ENCODE peak calls at places on chromosome 16, in ten cellular contexts. One of them, this sample, is unnamed.

GRCh38 chr16:14186007-14186953 is 115.2 kb downstream of the MRTFB start:
- DNase-seq in astrocyte of the spinal cord: peak; percentile 76
- DNase-seq in esophagus squamous epithelium: no peak
- DNase-seq in uterus: peak; percentile 51
- DNase-seq in bronchial epithelial cell: peak; percentile 26
- DNase-seq in HFF-Myc: peak; percentile 44
- DNase-seq in adrenal gland: no peak
- DNase-seq in fibroblast of villous mesenchyme: peak; percentile 79
- DNase-seq in cardiac fibroblast: peak; percentile 81
- DNase-seq in Jurkat, Clone E6-1: peak; percentile 55
- DNase-seq in this sample: peak; percentile 84

GRCh38 chr16:1923299-1924034 is 5.3 kb upstream of the HS3ST6 start:
- DNase-seq in esophagus squamous epithelium: no peak
- DNase-seq in astrocyte of the spinal cord: no peak
- DNase-seq in uterus: no peak
- DNase-seq in fibroblast of villous mesenchyme: peak; percentile 76
- DNase-seq in adrenal gland: no peak
- DNase-seq in bronchial epithelial cell: no peak
- DNase-seq in cardiac fibroblast: peak; percentile 49
- DNase-seq in HFF-Myc: peak; percentile 66
- DNase-seq in Jurkat, Clone E6-1: no peak
- DNase-seq in this sample: peak; percentile 20

GRCh38 chr16:51137097-51137496 is 14.0 kb downstream of the SALL1 start:
- DNase-seq in cardiac fibroblast: no peak
- DNase-seq in uterus: peak; percentile 49
- DNase-seq in esophagus squamous epithelium: no peak
- DNase-seq in adrenal gland: no peak
- DNase-seq in HFF-Myc: no peak
- DNase-seq in bronchial epithelial cell: no peak
- DNase-seq in astrocyte of the spinal cord: peak; percentile 47
- DNase-seq in Jurkat, Clone E6-1: no peak
- DNase-seq in fibroblast of villous mesenchyme: no peak
- DNase-seq in this sample: no peak

GRCh38 chr16:715448-716249 is 731 bp downstream of the METRN start:
- DNase-seq in cardiac fibroblast: peak; percentile 29
- DNase-seq in HFF-Myc: no peak
- DNase-seq in adrenal gland: no peak
- DNase-seq in bronchial epithelial cell: no peak
- DNase-seq in astrocyte of the spinal cord: no peak
- DNase-seq in esophagus squamous epithelium: no peak
- DNase-seq in fibroblast of villous mesenchyme: peak; percentile 27
- DNase-seq in Jurkat, Clone E6-1: no peak
- DNase-seq in uterus: no peak
- DNase-seq in this sample: no peak

GRCh38 chr16:27638833-27639587 is 89.1 kb downstream of the KATNIP start:
- DNase-seq in Jurkat, Clone E6-1: no peak
- DNase-seq in bronchial epithelial cell: peak; percentile 47
- DNase-seq in esophagus squamous epithelium: no peak
- DNase-seq in uterus: no peak
- DNase-seq in cardiac fibroblast: no peak
- DNase-seq in adrenal gland: no peak
- DNase-seq in HFF-Myc: no peak
- DNase-seq in astrocyte of the spinal cord: no peak
- DNase-seq in fibroblast of villous mesenchyme: no peak
- DNase-seq in this sample: no peak

GRCh38 chr16:75506567-75506966 is 11.3 kb upstream of the CHST6 start:
- DNase-seq in HFF-Myc: no peak
- DNase-seq in bronchial epithelial cell: peak; percentile 97
- DNase-seq in cardiac fibroblast: peak; percentile 90
- DNase-seq in uterus: no peak
- DNase-seq in fibroblast of villous mesenchyme: peak; percentile 82
- DNase-seq in astrocyte of the spinal cord: peak; percentile 69
- DNase-seq in esophagus squamous epithelium: no peak
- DNase-seq in adrenal gland: peak; percentile 39
- DNase-seq in Jurkat, Clone E6-1: no peak
- DNase-seq in this sample: peak; percentile 96

GRCh38 chr16:50093607-50094570 is 28.1 kb downstream of the HEATR3 start:
- DNase-seq in cardiac fibroblast: peak; percentile 24
- DNase-seq in HFF-Myc: no peak
- DNase-seq in adrenal gland: peak; percentile 78
- DNase-seq in astrocyte of the spinal cord: peak; percentile 59
- DNase-seq in bronchial epithelial cell: no peak
- DNase-seq in uterus: peak; percentile 56
- DNase-seq in esophagus squamous epithelium: peak; percentile 20
- DNase-seq in Jurkat, Clone E6-1: no peak
- DNase-seq in fibroblast of villous mesenchyme: peak; percentile 29
- DNase-seq in this sample: no peak

GRCh38 chr16:79316004-79316458 is 284.5 kb downstream of the MAF start:
- DNase-seq in adrenal gland: no peak
- DNase-seq in fibroblast of villous mesenchyme: no peak
- DNase-seq in Jurkat, Clone E6-1: no peak
- DNase-seq in astrocyte of the spinal cord: no peak
- DNase-seq in HFF-Myc: no peak
- DNase-seq in uterus: no peak
- DNase-seq in esophagus squamous epithelium: no peak
- DNase-seq in bronchial epithelial cell: no peak
- DNase-seq in cardiac fibroblast: no peak
- DNase-seq in this sample: no peak

GRCh38 chr16:49857423-49858181 is 1.7 kb upstream of the ZNF423 start:
- DNase-seq in adrenal gland: peak; percentile 61
- DNase-seq in uterus: peak; percentile 57
- DNase-seq in fibroblast of villous mesenchyme: peak; percentile 9
- DNase-seq in cardiac fibroblast: peak; percentile 77
- DNase-seq in astrocyte of the spinal cord: peak; percentile 49
- DNase-seq in bronchial epithelial cell: peak; percentile 13
- DNase-seq in HFF-Myc: no peak
- DNase-seq in Jurkat, Clone E6-1: peak; percentile 38
- DNase-seq in esophagus squamous epithelium: no peak
- DNase-seq in this sample: peak; percentile 69

GRCh38 chr16:87918866-87919680 is 17.3 kb downstream of the CA5A start:
- DNase-seq in fibroblast of villous mesenchyme: peak; percentile 32
- DNase-seq in adrenal gland: peak; percentile 70
- DNase-seq in cardiac fibroblast: no peak
- DNase-seq in uterus: peak; percentile 15
- DNase-seq in HFF-Myc: no peak
- DNase-seq in esophagus squamous epithelium: no peak
- DNase-seq in Jurkat, Clone E6-1: no peak
- DNase-seq in astrocyte of the spinal cord: no peak
- DNase-seq in bronchial epithelial cell: no peak
- DNase-seq in this sample: no peak

GRCh38 chr16:21599994-21600773 is 807 bp downstream of the METTL9 start:
- DNase-seq in cardiac fibroblast: peak; percentile 41
- DNase-seq in HFF-Myc: no peak
- DNase-seq in bronchial epithelial cell: peak; percentile 68
- DNase-seq in adrenal gland: no peak
- DNase-seq in uterus: no peak
- DNase-seq in fibroblast of villous mesenchyme: peak; percentile 69
- DNase-seq in esophagus squamous epithelium: no peak
- DNase-seq in Jurkat, Clone E6-1: no peak
- DNase-seq in astrocyte of the spinal cord: peak; percentile 20
- DNase-seq in this sample: peak; percentile 44

GRCh38 chr16:23072084-23072599 is 77.1 kb downstream of the USP31 start:
- DNase-seq in bronchial epithelial cell: peak; percentile 75
- DNase-seq in astrocyte of the spinal cord: peak; percentile 86
- DNase-seq in fibroblast of villous mesenchyme: peak; percentile 77
- DNase-seq in adrenal gland: peak; percentile 94
- DNase-seq in uterus: peak; percentile 83
- DNase-seq in Jurkat, Clone E6-1: no peak
- DNase-seq in cardiac fibroblast: peak; percentile 84
- DNase-seq in HFF-Myc: no peak
- DNase-seq in esophagus squamous epithelium: no peak
- DNase-seq in this sample: peak; percentile 77

GRCh38 chr16:89562027-89562599 is 1.6 kb downstream of the RPL13 start:
- DNase-seq in cardiac fibroblast: no peak
- DNase-seq in astrocyte of the spinal cord: no peak
- DNase-seq in esophagus squamous epithelium: no peak
- DNase-seq in adrenal gland: no peak
- DNase-seq in bronchial epithelial cell: no peak
- DNase-seq in uterus: no peak
- DNase-seq in fibroblast of villous mesenchyme: no peak
- DNase-seq in Jurkat, Clone E6-1: no peak
- DNase-seq in HFF-Myc: no peak
- DNase-seq in this sample: no peak

GRCh38 chr16:51971184-51971583 is 575.8 kb downstream of the TOX3 start:
- DNase-seq in astrocyte of the spinal cord: peak; percentile 5
- DNase-seq in bronchial epithelial cell: peak; percentile 48
- DNase-seq in uterus: no peak
- DNase-seq in Jurkat, Clone E6-1: no peak
- DNase-seq in esophagus squamous epithelium: no peak
- DNase-seq in HFF-Myc: no peak
- DNase-seq in cardiac fibroblast: peak; percentile 5
- DNase-seq in fibroblast of villous mesenchyme: peak; percentile 53
- DNase-seq in adrenal gland: peak; percentile 38
- DNase-seq in this sample: peak; percentile 29

GRCh38 chr16:51834131-51834530 is 683.1 kb upstream of the SALL1 start:
- DNase-seq in astrocyte of the spinal cord: no peak
- DNase-seq in esophagus squamous epithelium: no peak
- DNase-seq in cardiac fibroblast: peak; percentile 15
- DNase-seq in adrenal gland: no peak
- DNase-seq in bronchial epithelial cell: no peak
- DNase-seq in Jurkat, Clone E6-1: no peak
- DNase-seq in fibroblast of villous mesenchyme: peak; percentile 49
- DNase-seq in HFF-Myc: no peak
- DNase-seq in uterus: no peak
- DNase-seq in this sample: peak; percentile 35

GRCh38 chr16:69089091-69089912 is 16.2 kb upstream of the HAS3 start:
- DNase-seq in fibroblast of villous mesenchyme: no peak
- DNase-seq in HFF-Myc: no peak
- DNase-seq in esophagus squamous epithelium: no peak
- DNase-seq in cardiac fibroblast: no peak
- DNase-seq in uterus: no peak
- DNase-seq in adrenal gland: peak; percentile 71
- DNase-seq in bronchial epithelial cell: peak; percentile 74
- DNase-seq in astrocyte of the spinal cord: no peak
- DNase-seq in Jurkat, Clone E6-1: no peak
- DNase-seq in this sample: no peak

GRCh38 chr16:1991135-1991551 is 1.4 kb downstream of the SYNGR3 start:
- DNase-seq in uterus: no peak
- DNase-seq in bronchial epithelial cell: no peak
- DNase-seq in fibroblast of villous mesenchyme: no peak
- DNase-seq in astrocyte of the spinal cord: no peak
- DNase-seq in esophagus squamous epithelium: no peak
- DNase-seq in adrenal gland: no peak
- DNase-seq in HFF-Myc: no peak
- DNase-seq in cardiac fibroblast: no peak
- DNase-seq in Jurkat, Clone E6-1: no peak
- DNase-seq in this sample: no peak

GRCh38 chr16:71900336-71900735 is 5.0 kb downstream of the IST1 start:
- DNase-seq in astrocyte of the spinal cord: no peak
- DNase-seq in uterus: no peak
- DNase-seq in HFF-Myc: no peak
- DNase-seq in Jurkat, Clone E6-1: no peak
- DNase-seq in adrenal gland: no peak
- DNase-seq in cardiac fibroblast: peak; percentile 42
- DNase-seq in fibroblast of villous mesenchyme: peak; percentile 56
- DNase-seq in bronchial epithelial cell: no peak
- DNase-seq in esophagus squamous epithelium: no peak
- DNase-seq in this sample: peak; percentile 25
- H3K4me3 ChIP-seq in astrocyte of the spinal cord: no peak overlapping the region
- H3K4me3 ChIP-seq in uterus: no peak overlapping the region
- H3K4me3 ChIP-seq in HFF-Myc: no peak overlapping the region
- H3K4me3 ChIP-seq in Jurkat, Clone E6-1: no peak overlapping the region
- H3K4me3 ChIP-seq in adrenal gland: peak overlapping the region; percentile 21
- H3K4me3 ChIP-seq in cardiac fibroblast: no peak overlapping the region
- H3K4me3 ChIP-seq in fibroblast of villous mesenchyme: peak overlapping the region; percentile 4
- H3K4me3 ChIP-seq in bronchial epithelial cell: no peak overlapping the region
- H3K4me3 ChIP-seq in esophagus squamous epithelium: no peak overlapping the region
- H3K4me3 ChIP-seq in this sample: no peak overlapping the region

GRCh38 chr16:56936950-56937349 is 5.0 kb downstream of the HERPUD1 start:
- DNase-seq in cardiac fibroblast: no peak
- DNase-seq in astrocyte of the spinal cord: no peak
- DNase-seq in Jurkat, Clone E6-1: no peak
- DNase-seq in adrenal gland: no peak
- DNase-seq in HFF-Myc: no peak
- DNase-seq in fibroblast of villous mesenchyme: no peak
- DNase-seq in uterus: no peak
- DNase-seq in bronchial epithelial cell: no peak
- DNase-seq in esophagus squamous epithelium: no peak
- DNase-seq in this sample: no peak

GRCh38 chr16:56936491-56936890 is 4.5 kb downstream of the HERPUD1 start:
- DNase-seq in fibroblast of villous mesenchyme: peak; percentile 47
- DNase-seq in cardiac fibroblast: no peak
- DNase-seq in Jurkat, Clone E6-1: no peak
- DNase-seq in bronchial epithelial cell: no peak
- DNase-seq in esophagus squamous epithelium: no peak
- DNase-seq in astrocyte of the spinal cord: no peak
- DNase-seq in adrenal gland: no peak
- DNase-seq in HFF-Myc: no peak
- DNase-seq in uterus: no peak
- DNase-seq in this sample: no peak

GRCh38 chr16:56933266-56933619 is 1.3 kb downstream of the HERPUD1 start:
- DNase-seq in bronchial epithelial cell: no peak
- DNase-seq in esophagus squamous epithelium: no peak
- DNase-seq in uterus: no peak
- DNase-seq in adrenal gland: no peak
- DNase-seq in Jurkat, Clone E6-1: no peak
- DNase-seq in astrocyte of the spinal cord: no peak
- DNase-seq in HFF-Myc: no peak
- DNase-seq in cardiac fibroblast: no peak
- DNase-seq in fibroblast of villous mesenchyme: no peak
- DNase-seq in this sample: no peak

GRCh38 chr16:56933828-56934598 is 2.1 kb downstream of the HERPUD1 start:
- DNase-seq in astrocyte of the spinal cord: no peak
- DNase-seq in Jurkat, Clone E6-1: no peak
- DNase-seq in HFF-Myc: no peak
- DNase-seq in esophagus squamous epithelium: no peak
- DNase-seq in adrenal gland: no peak
- DNase-seq in fibroblast of villous mesenchyme: no peak
- DNase-seq in cardiac fibroblast: no peak
- DNase-seq in bronchial epithelial cell: no peak
- DNase-seq in uterus: no peak
- DNase-seq in this sample: no peak

GRCh38 chr16:56935201-56935600 is 3.3 kb downstream of the HERPUD1 start:
- DNase-seq in fibroblast of villous mesenchyme: no peak
- DNase-seq in Jurkat, Clone E6-1: no peak
- DNase-seq in bronchial epithelial cell: no peak
- DNase-seq in astrocyte of the spinal cord: no peak
- DNase-seq in uterus: no peak
- DNase-seq in esophagus squamous epithelium: no peak
- DNase-seq in HFF-Myc: no peak
- DNase-seq in adrenal gland: no peak
- DNase-seq in cardiac fibroblast: no peak
- DNase-seq in this sample: no peak
- H3K4me3 ChIP-seq in fibroblast of villous mesenchyme: peak overlapping the region; percentile 100
- H3K4me3 ChIP-seq in Jurkat, Clone E6-1: no peak overlapping the region
- H3K4me3 ChIP-seq in bronchial epithelial cell: no peak overlapping the region
- H3K4me3 ChIP-seq in astrocyte of the spinal cord: peak overlapping the region; percentile 95
- H3K4me3 ChIP-seq in uterus: peak overlapping the region; percentile 95
- H3K4me3 ChIP-seq in esophagus squamous epithelium: peak overlapping the region; percentile 90
- H3K4me3 ChIP-seq in HFF-Myc: peak overlapping the region; percentile 100
- H3K4me3 ChIP-seq in adrenal gland: peak overlapping the region; percentile 74
- H3K4me3 ChIP-seq in cardiac fibroblast: peak overlapping the region; percentile 96
- H3K4me3 ChIP-seq in this sample: peak overlapping the region; percentile 97

GRCh38 chr16:82995286-82995926 is 368.6 kb downstream of the CDH13 start:
- DNase-seq in adrenal gland: no peak
- DNase-seq in esophagus squamous epithelium: no peak
- DNase-seq in fibroblast of villous mesenchyme: peak; percentile 8
- DNase-seq in Jurkat, Clone E6-1: no peak
- DNase-seq in astrocyte of the spinal cord: no peak
- DNase-seq in cardiac fibroblast: no peak
- DNase-seq in HFF-Myc: peak; percentile 11
- DNase-seq in uterus: no peak
- DNase-seq in bronchial epithelial cell: no peak
- DNase-seq in this sample: no peak
- H3K4me3 ChIP-seq in adrenal gland: peak overlapping the region; percentile 39
- H3K4me3 ChIP-seq in esophagus squamous epithelium: no peak overlapping the region
- H3K4me3 ChIP-seq in fibroblast of villous mesenchyme: peak overlapping the region; percentile 53
- H3K4me3 ChIP-seq in Jurkat, Clone E6-1: no peak overlapping the region
- H3K4me3 ChIP-seq in astrocyte of the spinal cord: no peak overlapping the region
- H3K4me3 ChIP-seq in cardiac fibroblast: no peak overlapping the region
- H3K4me3 ChIP-seq in HFF-Myc: peak overlapping the region; percentile 8
- H3K4me3 ChIP-seq in uterus: no peak overlapping the region
- H3K4me3 ChIP-seq in bronchial epithelial cell: no peak overlapping the region
- H3K4me3 ChIP-seq in this sample: peak overlapping the region; percentile 40

GRCh38 chr16:25014500-25015147 is 545 bp downstream of the ARHGAP17 start:
- DNase-seq in bronchial epithelial cell: peak; percentile 37
- DNase-seq in astrocyte of the spinal cord: peak; percentile 42
- DNase-seq in uterus: peak; percentile 50
- DNase-seq in Jurkat, Clone E6-1: no peak
- DNase-seq in cardiac fibroblast: peak; percentile 61
- DNase-seq in fibroblast of villous mesenchyme: peak; percentile 63
- DNase-seq in HFF-Myc: no peak
- DNase-seq in esophagus squamous epithelium: no peak
- DNase-seq in adrenal gland: peak; percentile 58
- DNase-seq in this sample: peak; percentile 58
- H3K4me3 ChIP-seq in bronchial epithelial cell: peak overlapping the region; percentile 87
- H3K4me3 ChIP-seq in astrocyte of the spinal cord: peak overlapping the region; percentile 83
- H3K4me3 ChIP-seq in uterus: peak overlapping the region; percentile 94
- H3K4me3 ChIP-seq in Jurkat, Clone E6-1: peak overlapping the region; percentile 74
- H3K4me3 ChIP-seq in cardiac fibroblast: peak overlapping the region; percentile 86
- H3K4me3 ChIP-seq in fibroblast of villous mesenchyme: peak overlapping the region; percentile 92
- H3K4me3 ChIP-seq in HFF-Myc: peak overlapping the region; percentile 83
- H3K4me3 ChIP-seq in esophagus squamous epithelium: peak overlapping the region; percentile 96
- H3K4me3 ChIP-seq in adrenal gland: peak overlapping the region; percentile 90
- H3K4me3 ChIP-seq in this sample: peak overlapping the region; percentile 88